ENCODE peak calls at places on chromosomes 12 and 14, in four cellular contexts. One of them, this sample, is unnamed.

GRCh38 chr12:8629486-8630033 is 16.9 kb upstream of the AICDA start:
- DNase-seq in H9: no peak
- DNase-seq in OCI-LY7: peak; percentile 47
- DNase-seq in fibroblast of lung: peak; percentile 76
- DNase-seq in this sample: no peak

GRCh38 chr14:79567306-79567705 is 644.0 kb downstream of the DIO2 start:
- DNase-seq in H9: no peak
- DNase-seq in OCI-LY7: no peak
- DNase-seq in fibroblast of lung: no peak
- DNase-seq in this sample: no peak

GRCh38 chr14:101927859-101928258 is 36.5 kb upstream of the DYNC1H1 start:
- DNase-seq in H9: no peak
- DNase-seq in OCI-LY7: no peak
- DNase-seq in fibroblast of lung: peak; percentile 92
- DNase-seq in this sample: no peak

GRCh38 chr14:100282083-100282350 is 24.2 kb downstream of the SLC25A29 start:
- DNase-seq in H9: no peak
- DNase-seq in OCI-LY7: no peak
- DNase-seq in fibroblast of lung: no peak
- DNase-seq in this sample: no peak

GRCh38 chr14:88310457-88310856 is 12.6 kb downstream of the KCNK10 start:
- DNase-seq in H9: no peak
- DNase-seq in OCI-LY7: no peak
- DNase-seq in fibroblast of lung: no peak
- DNase-seq in this sample: no peak

GRCh38 chr14:64676410-64677008 is 27.7 kb upstream of the PLEKHG3 start:
- DNase-seq in H9: no peak
- DNase-seq in OCI-LY7: no peak
- DNase-seq in fibroblast of lung: no peak
- DNase-seq in this sample: no peak

GRCh38 chr14:73712540-73713141 is 1.5 kb downstream of the PNMA1 start:
- DNase-seq in H9: peak; percentile 39
- DNase-seq in OCI-LY7: peak; percentile 51
- DNase-seq in fibroblast of lung: peak; percentile 36
- DNase-seq in this sample: peak; percentile 35

GRCh38 chr14:53341324-53341723 is 188.2 kb upstream of the DDHD1 start:
- DNase-seq in H9: no peak
- DNase-seq in OCI-LY7: no peak
- DNase-seq in fibroblast of lung: no peak
- DNase-seq in this sample: no peak

GRCh38 chr12:90280033-90280432 is 571.4 kb upstream of the ATP2B1 start:
- DNase-seq in H9: no peak
- DNase-seq in OCI-LY7: no peak
- DNase-seq in fibroblast of lung: peak; percentile 35
- DNase-seq in this sample: no peak

GRCh38 chr14:97456958-97457357 is 659.8 kb downstream of the VRK1 start:
- DNase-seq in H9: no peak
- DNase-seq in OCI-LY7: no peak
- DNase-seq in fibroblast of lung: peak; percentile 2
- DNase-seq in this sample: no peak

GRCh38 chr12:118058881-118059644 is 1.9 kb downstream of the WSB2 start:
- DNase-seq in H9: no peak
- DNase-seq in OCI-LY7: no peak
- DNase-seq in fibroblast of lung: peak; percentile 82
- DNase-seq in this sample: peak; percentile 32

GRCh38 chr14:66487159-66487558 is 988 bp downstream of the CCDC196 start:
- DNase-seq in H9: no peak
- DNase-seq in OCI-LY7: no peak
- DNase-seq in fibroblast of lung: no peak
- DNase-seq in this sample: no peak

GRCh38 chr14:96362965-96363750 is at the start of the genes ATG2B and GSKIP:
- DNase-seq in H9: peak; percentile 93
- DNase-seq in OCI-LY7: peak; percentile 98
- DNase-seq in fibroblast of lung: peak; percentile 86
- DNase-seq in this sample: peak; percentile 90

GRCh38 chr12:13336216-13336615 is 139.7 kb downstream of the EMP1 start:
- DNase-seq in H9: no peak
- DNase-seq in OCI-LY7: no peak
- DNase-seq in fibroblast of lung: no peak
- DNase-seq in this sample: no peak

GRCh38 chr14:103311171-103311997 is 22.7 kb upstream of the EIF5 start:
- DNase-seq in H9: no peak
- DNase-seq in OCI-LY7: no peak
- DNase-seq in fibroblast of lung: no peak
- DNase-seq in this sample: no peak

GRCh38 chr14:22218729-22219128 is 370.3 kb downstream of the DAD1 start:
- DNase-seq in H9: no peak
- DNase-seq in OCI-LY7: peak; percentile 6
- DNase-seq in fibroblast of lung: no peak
- DNase-seq in this sample: no peak

GRCh38 chr14:56532546-56532945 is 47.1 kb upstream of the TMEM260 start:
- DNase-seq in H9: no peak
- DNase-seq in OCI-LY7: no peak
- DNase-seq in fibroblast of lung: no peak
- DNase-seq in this sample: no peak

GRCh38 chr12:27711957-27712356 is 1.3 kb downstream of the MRPS35 start:
- DNase-seq in H9: no peak
- DNase-seq in OCI-LY7: no peak
- DNase-seq in fibroblast of lung: no peak
- DNase-seq in this sample: no peak

GRCh38 chr14:34873591-34874385 is 1.4 kb downstream of the BAZ1A start:
- DNase-seq in H9: peak; percentile 36
- DNase-seq in OCI-LY7: peak; percentile 90
- DNase-seq in fibroblast of lung: peak; percentile 74
- DNase-seq in this sample: peak; percentile 85

GRCh38 chr12:85279449-85280137 is 427 bp upstream of the ALX1 start:
- DNase-seq in H9: peak; percentile 65
- DNase-seq in OCI-LY7: no peak
- DNase-seq in fibroblast of lung: peak; percentile 1
- DNase-seq in this sample: peak; percentile 57

GRCh38 chr12:89117448-89118034 is 234.8 kb downstream of the DUSP6 start:
- DNase-seq in H9: no peak
- DNase-seq in OCI-LY7: no peak
- DNase-seq in fibroblast of lung: no peak
- DNase-seq in this sample: peak; percentile 68

GRCh38 chr14:33646692-33647260 is 304.1 kb downstream of the EGLN3 start:
- DNase-seq in H9: no peak
- DNase-seq in OCI-LY7: no peak
- DNase-seq in fibroblast of lung: peak; percentile 91
- DNase-seq in this sample: peak; percentile 25

GRCh38 chr14:35340616-35341453 is 48.7 kb downstream of the PSMA6 start:
- DNase-seq in H9: no peak
- DNase-seq in OCI-LY7: no peak
- DNase-seq in fibroblast of lung: no peak
- DNase-seq in this sample: no peak

GRCh38 chr12:27462151-27462694 is 15.7 kb downstream of the SMCO2 start:
- DNase-seq in H9: no peak
- DNase-seq in OCI-LY7: no peak
- DNase-seq in fibroblast of lung: peak; percentile 89
- DNase-seq in this sample: peak; percentile 97

GRCh38 chr12:188910-189621 is 24.9 kb downstream of the SLC6A12 start:
- DNase-seq in H9: peak; percentile 82
- DNase-seq in OCI-LY7: no peak
- DNase-seq in fibroblast of lung: peak; percentile 47
- DNase-seq in this sample: peak; percentile 36

GRCh38 chr14:105283899-105284298 is 16.9 kb downstream of the BRF1 start:
- DNase-seq in H9: no peak
- DNase-seq in OCI-LY7: no peak
- DNase-seq in fibroblast of lung: no peak
- DNase-seq in this sample: peak; percentile 41

GRCh38 chr14:105281354-105282097 is 19.3 kb downstream of the BRF1 start:
- DNase-seq in H9: no peak
- DNase-seq in OCI-LY7: peak; percentile 71
- DNase-seq in fibroblast of lung: peak; percentile 67
- DNase-seq in this sample: peak; percentile 61

GRCh38 chr14:105280525-105280924 is 20.3 kb downstream of the BRF1 start:
- DNase-seq in H9: no peak
- DNase-seq in OCI-LY7: no peak
- DNase-seq in fibroblast of lung: no peak
- DNase-seq in this sample: no peak

GRCh38 chr14:105283028-105283427 is 17.8 kb downstream of the BRF1 start:
- DNase-seq in H9: peak; percentile 75
- DNase-seq in OCI-LY7: no peak
- DNase-seq in fibroblast of lung: no peak
- DNase-seq in this sample: no peak

GRCh38 chr14:105282098-105282725 is 18.6 kb downstream of the BRF1 start:
- DNase-seq in H9: no peak
- DNase-seq in OCI-LY7: no peak
- DNase-seq in fibroblast of lung: no peak
- DNase-seq in this sample: no peak
- TF ChIP-seq CTCF in H9: peak; percentile 6
- TF ChIP-seq CTCF in OCI-LY7: peak; percentile 53
- TF ChIP-seq CTCF in fibroblast of lung: no peak
- TF ChIP-seq CTCF in this sample: no peak

DNA sequence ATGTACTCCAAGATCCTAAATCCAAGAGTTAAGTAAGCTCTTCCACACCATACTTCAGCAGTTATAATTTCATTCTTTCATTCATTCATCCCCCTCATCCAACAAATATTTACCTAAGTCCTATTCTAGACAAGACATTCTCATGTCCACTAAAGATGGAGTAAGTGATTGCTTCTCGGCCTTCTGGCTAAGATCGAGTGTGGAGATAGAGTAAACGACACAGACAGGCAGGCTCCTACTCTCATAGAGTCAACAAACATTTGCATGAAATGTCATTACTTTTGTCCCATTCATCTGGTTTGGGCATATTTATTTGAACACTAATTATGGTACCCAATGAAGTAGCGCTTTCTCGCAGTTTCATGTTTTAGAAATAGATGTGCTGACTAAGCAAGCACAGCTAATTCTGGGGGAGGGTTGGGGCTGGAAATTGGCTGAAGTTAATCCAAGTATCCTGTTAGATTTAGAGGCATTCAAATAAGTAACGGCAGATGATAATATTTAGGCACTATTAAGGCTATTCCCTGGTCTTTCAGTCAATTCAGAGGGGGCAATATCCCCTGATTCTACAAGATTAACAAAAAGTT is 176.5 kb downstream of the CEP128 start:
- DNase-seq in H9: no peak
- DNase-seq in OCI-LY7: no peak
- DNase-seq in fibroblast of lung: no peak
- DNase-seq in this sample: no peak
- H3K27ac ChIP-seq in H9: no peak overlapping the region
- H3K27ac ChIP-seq in OCI-LY7: no peak overlapping the region
- H3K27ac ChIP-seq in fibroblast of lung: no peak overlapping the region
- H3K27ac ChIP-seq in this sample: no peak overlapping the region

GRCh38 chr12:122895757-122896636 is at the start of gene VPS37B:
- DNase-seq in H9: peak; percentile 78
- DNase-seq in OCI-LY7: no peak
- DNase-seq in fibroblast of lung: peak; percentile 84
- DNase-seq in this sample: peak; percentile 82

GRCh38 chr12:122896662-122897061 is 738 bp upstream of the VPS37B start:
- DNase-seq in H9: no peak
- DNase-seq in OCI-LY7: no peak
- DNase-seq in fibroblast of lung: no peak
- DNase-seq in this sample: no peak

GRCh38 chr12:122894173-122895121 is 1.5 kb downstream of the VPS37B start:
- DNase-seq in H9: no peak
- DNase-seq in OCI-LY7: no peak
- DNase-seq in fibroblast of lung: no peak
- DNase-seq in this sample: no peak

GRCh38 chr12:122893208-122894151 is 2.4 kb downstream of the VPS37B start:
- DNase-seq in H9: no peak
- DNase-seq in OCI-LY7: no peak
- DNase-seq in fibroblast of lung: no peak
- DNase-seq in this sample: no peak

GRCh38 chr12:122895290-122895689 is 634 bp downstream of the VPS37B start:
- DNase-seq in H9: no peak
- DNase-seq in OCI-LY7: no peak
- DNase-seq in fibroblast of lung: no peak
- DNase-seq in this sample: peak; percentile 24
- H3K79me2 ChIP-seq in H9: no peaks in the 10 kb centered on the region
- H3K79me2 ChIP-seq in OCI-LY7: no peaks in the 10 kb centered on the region
- H3K79me2 ChIP-seq in fibroblast of lung: peaks cover 47% of the 10 kb centered on the region
- H3K79me2 ChIP-seq in this sample: peaks cover 53% of the 10 kb centered on the region

GRCh38 chr12:47904647-47905312 is at the start of gene VDR:
- DNase-seq in H9: peak; percentile 99
- DNase-seq in OCI-LY7: peak; percentile 69
- DNase-seq in fibroblast of lung: peak; percentile 63
- DNase-seq in this sample: peak; percentile 61
- TF ChIP-seq CTCF in H9: peak; percentile 33
- TF ChIP-seq CTCF in OCI-LY7: peak; percentile 58
- TF ChIP-seq CTCF in fibroblast of lung: peak; percentile 46
- TF ChIP-seq CTCF in this sample: peak; percentile 19

DNA sequence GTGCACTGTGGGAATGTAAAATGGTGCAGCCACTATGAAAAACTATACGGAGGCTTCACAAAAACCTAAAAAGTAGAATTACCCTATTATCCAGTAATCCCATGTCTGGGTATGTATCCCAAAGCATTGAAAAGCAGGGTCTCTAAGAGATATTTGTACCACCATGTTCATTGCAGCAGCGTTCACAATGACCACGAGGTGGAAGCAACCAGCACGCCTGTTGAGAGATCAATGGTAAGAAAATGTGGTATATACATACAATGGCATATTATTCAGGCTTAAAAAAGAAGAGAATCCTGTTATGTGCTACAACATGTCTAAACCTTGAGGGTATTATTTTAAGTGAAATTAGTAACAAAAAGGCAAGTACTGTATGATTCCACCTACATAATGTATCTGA is 910 bp upstream of the NOPCHAP1 start:
- DNase-seq in H9: no peak
- DNase-seq in OCI-LY7: no peak
- DNase-seq in fibroblast of lung: no peak
- DNase-seq in this sample: no peak
- H3K27ac ChIP-seq in H9: no peak overlapping the region
- H3K27ac ChIP-seq in OCI-LY7: no peak overlapping the region
- H3K27ac ChIP-seq in fibroblast of lung: no peak overlapping the region
- H3K27ac ChIP-seq in this sample: no peak overlapping the region

GRCh38 chr12:56189336-56189917 is at the start of gene SMARCC2:
- DNase-seq in H9: peak; percentile 93
- DNase-seq in OCI-LY7: peak; percentile 90
- DNase-seq in fibroblast of lung: peak; percentile 75
- DNase-seq in this sample: peak; percentile 88

GRCh38 chr12:56186957-56187356 is 2.3 kb downstream of the SMARCC2 start:
- DNase-seq in H9: no peak
- DNase-seq in OCI-LY7: no peak
- DNase-seq in fibroblast of lung: no peak
- DNase-seq in this sample: no peak

GRCh38 chr12:56189918-56190694 is 823 bp upstream of the SMARCC2 start:
- DNase-seq in H9: peak; percentile 96
- DNase-seq in OCI-LY7: peak; percentile 79
- DNase-seq in fibroblast of lung: peak; percentile 73
- DNase-seq in this sample: peak; percentile 87

GRCh38 chr12:56188786-56189335 is 422 bp downstream of the SMARCC2 start:
- DNase-seq in H9: peak; percentile 43
- DNase-seq in OCI-LY7: peak; percentile 37
- DNase-seq in fibroblast of lung: no peak
- DNase-seq in this sample: peak; percentile 18

GRCh38 chr12:56188116-56188785 is 1.0 kb downstream of the SMARCC2 start:
- DNase-seq in H9: no peak
- DNase-seq in OCI-LY7: peak; percentile 40
- DNase-seq in fibroblast of lung: no peak
- DNase-seq in this sample: no peak
- H3K79me2 ChIP-seq in H9: peaks cover 8% of the 10 kb centered on the region
- H3K79me2 ChIP-seq in OCI-LY7: peaks cover 31% of the 10 kb centered on the region
- H3K79me2 ChIP-seq in fibroblast of lung: peaks cover 31% of the 10 kb centered on the region
- H3K79me2 ChIP-seq in this sample: peaks cover 33% of the 10 kb centered on the region

GRCh38 chr12:124709722-124710656 is 142.6 kb upstream of the NCOR2 start:
- DNase-seq in H9: no peak
- DNase-seq in OCI-LY7: no peak
- DNase-seq in fibroblast of lung: peak; percentile 81
- DNase-seq in this sample: no peak
- TF ChIP-seq CTCF in H9: peak; percentile 28
- TF ChIP-seq CTCF in OCI-LY7: no peak
- TF ChIP-seq CTCF in fibroblast of lung: peak; percentile 38
- TF ChIP-seq CTCF in this sample: no peak

GRCh38 chr12:121858318-121858661 is 369 bp downstream of the HPD start:
- DNase-seq in H9: no peak
- DNase-seq in OCI-LY7: no peak
- DNase-seq in fibroblast of lung: no peak
- DNase-seq in this sample: no peak
- H3K27ac ChIP-seq in H9: no peak overlapping the region
- H3K27ac ChIP-seq in OCI-LY7: no peak overlapping the region
- H3K27ac ChIP-seq in fibroblast of lung: peak overlapping the region; percentile 71
- H3K27ac ChIP-seq in this sample: no peak overlapping the region